ENCODE peak calls at places on chromosome 11, in four cellular contexts. K, T, Q and B are unnamed samples.

GRCh38 chr11:16738949-16739262 is 459 bp downstream of the C11orf58 start:
- DNase-seq in K (no peak), T (no peak), Q (no peak), B (no peak)

GRCh38 chr11:108882211-108882831 is 217.5 kb downstream of the DDX10 start:
- DNase-seq in K (no peak), T (no peak), Q (no peak), B (no peak)

GRCh38 chr11:117816151-117816741 is 8.3 kb downstream of the FXYD2 start:
- DNase-seq in K (peak; percentile 69), T (no peak), Q (peak; percentile 60), B (no peak)

GRCh38 chr11:133978816-133979215 is 22.0 kb upstream of the IGSF9B start:
- DNase-seq in K (peak; percentile 15), T (no peak), Q (no peak), B (peak; percentile 26)

GRCh38 chr11:128765571-128766530 is 72.0 kb downstream of the FLI1 start:
- DNase-seq in K (no peak), T (no peak), Q (no peak), B (no peak)

GRCh38 chr11:34754171-34754823 is 133.4 kb downstream of the EHF start:
- DNase-seq in K (no peak), T (no peak), Q (no peak), B (peak; percentile 41)

GRCh38 chr11:12961615-12962014 is 47.5 kb upstream of the RASSF10 start:
- DNase-seq in K (peak; percentile 16), T (no peak), Q (peak; percentile 34), B (no peak)

GRCh38 chr11:71305041-71305440 is 52.7 kb upstream of the SHANK2 start:
- DNase-seq in K (no peak), T (no peak), Q (no peak), B (no peak)

GRCh38 chr11:67371549-67372231 is 1.7 kb downstream of the CLCF1 start:
- DNase-seq in K (peak; percentile 62), T (peak; percentile 29), Q (peak; percentile 74), B (no peak)

GRCh38 chr11:118910309-118911112 is 15.2 kb downstream of the BCL9L start:
- DNase-seq in K (peak; percentile 93), T (peak; percentile 33), Q (peak; percentile 75), B (peak; percentile 81)

GRCh38 chr11:78759067-78759466 is 184.4 kb upstream of the NARS2 start:
- DNase-seq in K (no peak), T (no peak), Q (no peak), B (no peak)

GRCh38 chr11:109791337-109791736 is 301.9 kb upstream of the ZC3H12C start:
- DNase-seq in K (no peak), T (no peak), Q (no peak), B (no peak)

GRCh38 chr11:95500466-95500865 is 269.5 kb upstream of the SESN3 start:
- DNase-seq in K (no peak), T (no peak), Q (no peak), B (no peak)

GRCh38 chr11:9607511-9607899 is 34.0 kb downstream of the WEE1 start:
- DNase-seq in K (no peak), T (no peak), Q (no peak), B (no peak)

GRCh38 chr11:44538375-44539054 is 26.9 kb upstream of the CD82 start:
- DNase-seq in K (peak; percentile 73), T (peak; percentile 60), Q (peak; percentile 69), B (peak; percentile 49)

GRCh38 chr11:92302766-92303165 is 78.1 kb downstream of the FAT3 start:
- DNase-seq in K (no peak), T (no peak), Q (no peak), B (no peak)

GRCh38 chr11:118322721-118323120 is 18.2 kb downstream of the CD3E start:
- DNase-seq in K (no peak), T (no peak), Q (no peak), B (no peak)

GRCh38 chr11:103737791-103738190 is 298.6 kb upstream of the DDI1 start:
- DNase-seq in K (no peak), T (no peak), Q (no peak), B (no peak)

GRCh38 chr11:117230286-117230961 is 1.4 kb downstream of the PCSK7 start:
- DNase-seq in K (peak; percentile 36), T (peak; percentile 75), Q (no peak), B (peak; percentile 29)

GRCh38 chr11:118907051-118907748 is 18.5 kb downstream of the BCL9L start:
- DNase-seq in K (peak; percentile 96), T (peak; percentile 84), Q (peak; percentile 82), B (peak; percentile 69)

GRCh38 chr11:12222099-12222751 is 111.8 kb downstream of the MICAL2 start:
- DNase-seq in K (no peak), T (no peak), Q (no peak), B (no peak)

GRCh38 chr11:11380340-11380739 is 27.3 kb upstream of the CSNK2A3 start:
- DNase-seq in K (no peak), T (no peak), Q (no peak), B (no peak)

GRCh38 chr11:110095554-110095953 is 2.4 kb downstream of the ZC3H12C start:
- DNase-seq in K (peak; percentile 91), T (no peak), Q (no peak), B (peak; percentile 77)

GRCh38 chr11:26730711-26731460 is 9.0 kb upstream of the SLC5A12 start:
- DNase-seq in K (no peak), T (no peak), Q (no peak), B (no peak)

GRCh38 chr11:34327804-34328631 is 29.8 kb downstream of the ABTB2 start:
- DNase-seq in K (no peak), T (no peak), Q (no peak), B (no peak)

GRCh38 chr11:13183094-13183825 is 94.3 kb upstream of the BMAL1 start:
- DNase-seq in K (peak; percentile 66), T (peak; percentile 19), Q (peak; percentile 53), B (peak; percentile 77)

GRCh38 chr11:9315078-9315688 is 790 bp upstream of the TMEM41B start:
- DNase-seq in K (no peak), T (no peak), Q (no peak), B (no peak)

GRCh38 chr11:100354736-100355135 is 332.4 kb upstream of the ARHGAP42 start:
- DNase-seq in K (peak; percentile 52), T (no peak), Q (no peak), B (peak; percentile 34)

GRCh38 chr11:124832571-124832970 is 32.4 kb upstream of the MSANTD2 start:
- DNase-seq in K (peak; percentile 89), T (no peak), Q (no peak), B (peak; percentile 90)

GRCh38 chr11:48055292-48056132 is 75.2 kb downstream of the PTPRJ start:
- DNase-seq in K (peak; percentile 96), T (peak; percentile 75), Q (no peak), B (peak; percentile 65)
- H3K4me1 ChIP-seq in K (peaks cover 60% of the 10 kb centered on the region), T (peaks cover 83% of the 10 kb centered on the region), Q (peaks cover 75% of the 10 kb centered on the region), B (peaks cover 4% of the 10 kb centered on the region)

DNA sequence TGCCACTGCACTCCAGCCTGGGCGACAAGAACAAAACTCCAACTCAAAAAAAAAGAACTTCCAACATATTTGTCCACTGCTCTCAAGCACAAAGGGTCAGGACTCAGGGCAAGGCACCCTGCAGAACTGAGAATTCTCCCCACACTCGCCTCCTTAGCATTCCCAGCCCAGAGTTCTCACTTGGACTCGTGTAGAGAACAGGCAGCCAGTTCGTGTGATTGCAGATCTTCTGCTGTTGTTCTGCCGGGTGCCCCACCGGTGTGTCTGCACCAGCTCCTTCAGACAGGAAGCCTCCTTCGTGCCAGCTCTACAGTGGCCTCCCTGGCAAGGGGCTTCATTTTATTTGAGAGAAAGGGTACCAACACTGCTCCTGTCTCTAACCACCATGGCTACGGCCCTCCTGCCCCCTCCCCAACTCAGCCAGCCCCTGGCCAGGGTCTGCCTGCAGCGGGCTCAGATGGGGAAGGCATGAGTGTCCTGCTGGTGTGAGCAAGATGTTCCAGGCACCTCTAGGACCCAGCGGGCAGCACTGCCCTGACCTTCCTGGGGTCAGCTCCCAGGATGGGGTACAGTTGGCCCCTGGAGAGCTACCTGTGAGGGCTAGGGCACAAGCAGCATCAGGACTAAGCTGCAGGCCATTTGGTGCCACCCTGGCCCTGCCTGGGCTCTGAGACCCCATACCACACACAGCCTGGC is 19.5 kb upstream of the SCGB1A1 start:
- DNase-seq in K (no peak), T (no peak), Q (no peak), B (no peak)
- H3K4me1 ChIP-seq in K (peaks cover 5% of the 10 kb centered on the region), T (peaks cover 31% of the 10 kb centered on the region), Q (peaks cover 28% of the 10 kb centered on the region), B (peaks cover 14% of the 10 kb centered on the region)

GRCh38 chr11:1494650-1495049 is 8.1 kb upstream of the MOB2 start:
- DNase-seq in K (peak; percentile 30), T (no peak), Q (no peak), B (no peak)
- H3K4me1 ChIP-seq in K (peaks cover 6% of the 10 kb centered on the region), T (peaks cover 13% of the 10 kb centered on the region), Q (no peaks in the 10 kb centered on the region), B (no peaks in the 10 kb centered on the region)

GRCh38 chr11:60987577-60988277 is 16.2 kb downstream of the CD6 start:
- DNase-seq in K (no peak), T (peak; percentile 24), Q (no peak), B (no peak)

GRCh38 chr11:60984149-60984548 is 12.7 kb downstream of the CD6 start:
- DNase-seq in K (no peak), T (no peak), Q (no peak), B (no peak)

GRCh38 chr11:60984616-60985015 is 13.1 kb downstream of the CD6 start:
- DNase-seq in K (no peak), T (no peak), Q (no peak), B (no peak)

GRCh38 chr11:60985501-60985900 is 14.0 kb downstream of the CD6 start:
- DNase-seq in K (no peak), T (no peak), Q (no peak), B (no peak)

DNA sequence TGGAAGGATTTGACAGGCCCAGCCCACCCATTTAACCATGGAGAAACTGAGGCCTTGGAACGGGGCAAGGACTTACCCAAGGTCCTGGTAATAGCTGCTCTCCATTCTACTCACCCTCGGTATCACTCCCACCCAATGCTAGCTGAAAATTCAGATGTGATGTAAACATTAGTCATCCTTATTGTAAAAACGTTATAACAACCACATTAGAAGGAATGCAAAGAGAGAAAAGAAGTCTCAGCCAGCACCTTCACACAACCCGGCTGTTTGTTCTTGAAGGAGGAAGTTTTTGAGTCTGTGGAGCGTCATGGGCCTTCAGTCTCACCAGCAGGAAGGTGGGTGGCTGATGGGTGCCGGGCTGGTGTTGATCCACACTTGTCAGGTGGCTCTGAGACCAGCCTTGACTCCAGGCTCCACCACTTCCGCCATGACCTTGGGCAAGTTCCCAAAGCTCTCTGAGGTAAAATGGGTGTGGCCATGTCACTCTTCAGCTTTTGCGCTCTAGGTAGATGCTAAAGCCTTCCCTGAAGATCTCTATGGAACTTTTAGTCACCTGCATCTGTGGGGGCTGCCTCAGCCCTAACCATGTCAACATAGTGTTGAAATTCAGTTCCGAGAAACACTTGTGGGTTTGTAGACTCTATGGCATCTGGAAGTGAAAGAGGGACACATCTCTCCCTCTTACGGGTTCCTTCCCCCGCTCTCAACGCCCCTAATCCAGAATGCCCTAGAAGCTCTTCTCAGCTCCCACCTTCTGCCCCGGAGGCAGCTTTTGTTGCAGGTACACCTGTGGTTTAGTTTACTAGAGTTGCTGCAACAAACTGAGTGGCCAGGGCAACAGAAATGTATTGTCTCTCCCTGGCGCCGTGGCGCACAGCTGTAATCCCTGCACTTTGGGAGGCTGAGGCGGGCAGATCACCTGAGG is 14.8 kb downstream of the CD6 start:
- DNase-seq in K (peak; percentile 87), T (peak; percentile 92), Q (peak; percentile 13), B (peak; percentile 88)
- H3K4me1 ChIP-seq in K (peaks cover 16% of the 10 kb centered on the region), T (peaks cover 85% of the 10 kb centered on the region), Q (peaks cover 6% of the 10 kb centered on the region), B (peaks cover 11% of the 10 kb centered on the region)

GRCh38 chr11:22456993-22457748 is 119.0 kb downstream of the SLC17A6 start:
- DNase-seq in K (peak; percentile 88), T (no peak), Q (no peak), B (peak; percentile 89)
- H3K4me1 ChIP-seq in K (peaks cover 36% of the 10 kb centered on the region), T (no peaks in the 10 kb centered on the region), Q (no peaks in the 10 kb centered on the region), B (peaks cover 44% of the 10 kb centered on the region)